ENCODE peak calls at places on chromosomes 4 and X, in five cellular contexts. H, W, N, M and U are unnamed samples.
A peak's percentile ranks its signal among the peaks of the same experiment; 100 is the strongest.

GRCh38 chrX:41670108-41670507 is 18.7 kb upstream of the GPR34 start:
- DNase-seq in M (no peak), H (no peak), N (no peak), W (no peak), U (no peak)

GRCh38 chr4:95190751-95191436 is 357.9 kb downstream of the UNC5C start:
- DNase-seq in N (no peak), W (no peak), M (no peak), H (no peak), U (no peak)

GRCh38 chrX:135688137-135688536 is 25.3 kb upstream of the CT45A1 start:
- DNase-seq in M (no peak), W (no peak), H (no peak), N (peak; percentile 17), U (peak; percentile 60)

GRCh38 chr4:10753856-10754384 is 69.4 kb upstream of the CLNK start:
- DNase-seq in H (no peak), M (no peak), N (no peak), W (no peak), U (no peak)

GRCh38 chrX:15985937-15986336 is 131.3 kb upstream of the AP1S2 start:
- DNase-seq in W (no peak), M (no peak), N (no peak), H (no peak), U (no peak)

GRCh38 chrX:50450324-50450723 is 20.3 kb downstream of the DGKK start:
- DNase-seq in H (no peak), M (peak; percentile 46), W (no peak), N (no peak), U (no peak)

GRCh38 chrX:112654871-112655270 is 24.9 kb downstream of the LHFPL1 start:
- DNase-seq in H (no peak), N (no peak), M (no peak), W (no peak), U (no peak)

GRCh38 chrX:128460835-128461234 is 408.6 kb upstream of the ACTRT1 start:
- DNase-seq in M (no peak), H (no peak), N (no peak), W (no peak), U (peak; percentile 36)

GRCh38 chr4:48372272-48372671 is 30.9 kb downstream of the SLAIN2 start:
- DNase-seq in H (no peak), W (no peak), M (no peak), N (no peak), U (no peak)

GRCh38 chrX:12367254-12367653 is 229.0 kb downstream of the FRMPD4 start:
- DNase-seq in H (no peak), W (no peak), N (no peak), M (no peak), U (no peak)

GRCh38 chr4:110005461-110006056 is 92.9 kb downstream of the EGF start:
- DNase-seq in M (peak; percentile 60), H (peak; percentile 43), N (peak; percentile 57), W (no peak), U (peak; percentile 82)

GRCh38 chr4:26267087-26267486 is 53.7 kb upstream of the RBPJ start:
- DNase-seq in M (no peak), H (no peak), N (no peak), W (no peak), U (no peak)

GRCh38 chrX:23788946-23789345 is 6.0 kb downstream of the SAT1 start:
- DNase-seq in N (no peak), M (no peak), H (no peak), W (no peak), U (no peak)

GRCh38 chrX:30414144-30414543 is 105.0 kb upstream of the NR0B1 start:
- DNase-seq in M (no peak), W (no peak), H (no peak), N (no peak), U (no peak)

GRCh38 chrX:119686087-119686639 is 6.8 kb downstream of the SEPTIN6 start:
- DNase-seq in M (no peak), H (peak; percentile 76), W (no peak), N (no peak), U (no peak)

GRCh38 chrX:69323786-69324720 is 158.8 kb upstream of the PJA1 start:
- DNase-seq in N (peak; percentile 1), M (no peak), W (no peak), H (no peak), U (no peak)

GRCh38 chr4:87805971-87806370 is 6.6 kb downstream of the IBSP start:
- DNase-seq in N (no peak), W (no peak), H (no peak), M (no peak), U (no peak)

GRCh38 chr4:45944000-45944399 is 179.9 kb downstream of the GABRG1 start:
- DNase-seq in N (no peak), M (peak; percentile 5), H (no peak), W (no peak), U (peak; percentile 41)

GRCh38 chrX:152937236-152937635 is 39.4 kb downstream of the ZNF185 start:
- DNase-seq in M (no peak), H (no peak), W (no peak), N (no peak), U (no peak)

GRCh38 chr4:94452476-94453300 is 946 bp downstream of the PDLIM5 start:
- DNase-seq in W (peak; percentile 69), N (peak; percentile 59), H (no peak), M (peak; percentile 81), U (peak; percentile 84)

GRCh38 chr4:148574502-148574901 is 132.3 kb upstream of the NR3C2 start:
- DNase-seq in M (no peak), H (no peak), W (no peak), N (no peak), U (no peak)

GRCh38 chrX:44246826-44247225 is 96.6 kb downstream of the EFHC2 start:
- DNase-seq in H (no peak), N (no peak), M (no peak), W (no peak), U (no peak)

GRCh38 chr4:104472766-104473165 is 21.9 kb downstream of the CXXC4 start:
- DNase-seq in H (no peak), M (no peak), W (no peak), N (no peak), U (no peak)

GRCh38 chr4:151711680-151712079 is 49.1 kb downstream of the GATB start:
- DNase-seq in M (no peak), H (no peak), N (no peak), W (no peak), U (no peak)

GRCh38 chr4:106304632-106305031 is 11.4 kb downstream of the TBCK start:
- DNase-seq in N (no peak), M (no peak), W (no peak), H (no peak), U (no peak)

GRCh38 chr4:78519962-78520361 is 31.6 kb upstream of the ANXA3 start:
- DNase-seq in M (no peak), N (no peak), W (no peak), H (no peak), U (no peak)

GRCh38 chrX:150509703-150510102 is 58.7 kb upstream of the MTM1 start:
- DNase-seq in N (no peak), M (no peak), H (no peak), W (no peak), U (no peak)
- H3K27ac ChIP-seq in N (no peak overlapping the region), M (no peak overlapping the region), H (no peak overlapping the region), W (no peak overlapping the region), U (no peak overlapping the region)

GRCh38 chr4:15934259-15934658 is 4.3 kb downstream of the FGFBP1 start:
- DNase-seq in M (no peak), W (no peak), N (no peak), H (no peak), U (no peak)

GRCh38 chr4:15936495-15936894 is 2.0 kb downstream of the FGFBP1 start:
- DNase-seq in M (no peak), H (no peak), N (no peak), W (no peak), U (no peak)

GRCh38 chr4:15938640-15939039 is at the start of gene FGFBP1:
- DNase-seq in H (no peak), M (no peak), W (no peak), N (no peak), U (no peak)

GRCh38 chr4:15935504-15936392 is 2.8 kb downstream of the FGFBP1 start:
- DNase-seq in W (no peak), N (no peak), M (no peak), H (no peak), U (no peak)

DNA sequence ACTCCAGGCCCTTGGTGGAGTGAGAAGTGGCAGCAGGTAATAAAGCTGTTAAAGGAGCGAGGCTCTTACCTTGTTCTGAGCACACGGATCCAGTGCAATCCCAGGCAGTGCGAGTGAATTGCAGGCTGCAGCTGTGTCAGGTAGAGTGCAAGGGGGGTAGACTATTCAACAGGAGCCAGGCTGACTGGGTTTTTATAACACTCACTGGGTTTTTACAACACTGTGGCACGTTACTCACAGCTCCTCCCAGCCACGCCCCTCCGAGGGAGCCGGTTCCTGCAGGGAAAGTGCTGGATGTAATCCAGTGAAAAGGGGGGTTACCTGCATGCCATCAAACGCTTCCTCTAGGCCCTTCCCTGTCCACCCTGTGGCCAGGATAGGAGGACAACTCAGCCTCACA is 358 bp downstream of the FGFBP1 start:
- DNase-seq in H (no peak), W (peak; percentile 54), M (no peak), N (no peak), U (peak; percentile 48)
- TF ChIP-seq CREB1 in H (no peak), W (no peak), M (no peak), N (no peak), U (no peak)

DNA sequence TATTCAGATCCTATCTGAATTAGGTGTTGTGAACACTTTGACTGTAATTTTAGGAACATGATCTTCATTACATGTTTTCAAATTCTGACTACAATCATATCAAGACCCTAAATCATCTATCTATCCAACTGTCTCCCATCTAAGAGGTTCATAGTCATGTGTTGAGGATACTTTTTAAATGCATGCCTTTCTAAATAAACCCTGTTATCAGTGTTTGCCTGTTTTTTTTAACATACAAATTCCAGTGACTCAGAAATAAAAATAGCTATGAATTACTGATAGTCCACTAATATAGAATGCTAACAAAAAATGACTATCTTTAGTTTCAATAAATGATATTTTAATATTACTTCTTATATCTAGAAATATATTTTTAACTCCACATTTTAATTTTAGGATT is 8.0 kb downstream of the RAB28 start:
- DNase-seq in M (no peak), W (no peak), N (no peak), H (no peak), U (no peak)
- H3K79me2 ChIP-seq in M (peaks cover 9% of the 10 kb centered on the region), W (peaks cover 12% of the 10 kb centered on the region), N (peaks cover 22% of the 10 kb centered on the region), H (peaks cover 2% of the 10 kb centered on the region), U (peaks cover 14% of the 10 kb centered on the region)

GRCh38 chr4:16225139-16225538 is 1.1 kb downstream of the TAPT1 start:
- DNase-seq in N (no peak), H (no peak), W (no peak), M (no peak), U (no peak)
- H3K27ac ChIP-seq in N (peak overlapping the region; percentile 86), H (peak overlapping the region; percentile 76), W (no peak overlapping the region), M (peak overlapping the region; percentile 70), U (peak overlapping the region; percentile 39)

DNA sequence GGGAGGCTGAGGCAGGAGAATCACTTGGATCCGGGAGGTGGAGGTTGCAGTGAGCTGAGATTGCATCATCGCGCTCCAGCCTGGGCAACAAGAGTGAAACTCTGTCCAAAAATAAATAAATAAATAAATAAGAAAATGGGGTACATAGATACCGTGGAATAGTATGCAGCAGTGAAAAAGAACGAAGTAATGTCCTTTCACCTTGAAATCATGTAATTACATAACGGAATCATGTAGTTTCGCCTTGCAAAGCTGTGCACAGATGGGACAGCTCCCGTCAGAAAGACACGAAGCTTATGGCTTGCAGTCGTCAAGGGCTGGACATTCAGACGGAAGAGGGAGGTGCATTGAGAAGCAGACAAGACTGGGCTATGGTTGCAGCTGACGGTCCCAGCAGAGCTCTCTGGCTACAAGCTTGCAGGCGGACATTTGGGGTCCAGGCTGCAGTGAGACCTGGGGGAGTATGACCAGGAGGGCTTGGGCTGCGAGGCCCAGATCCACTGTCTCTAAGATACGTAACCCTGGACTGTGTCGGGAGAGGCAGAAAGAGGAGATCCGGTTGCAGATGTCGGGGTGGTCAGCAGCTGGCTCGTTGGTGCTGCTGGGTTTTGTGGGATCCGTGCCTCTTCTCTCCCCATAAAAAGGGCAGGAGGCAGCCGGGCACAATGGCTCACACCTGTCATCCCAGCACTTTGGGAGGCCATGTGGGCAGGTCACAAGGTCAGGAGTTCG is 6.2 kb upstream of the P2RY8 start:
- DNase-seq in M (no peak), N (no peak), W (no peak), H (no peak), U (no peak)
- TF ChIP-seq CREB1 in M (no peak), N (no peak), W (no peak), H (no peak), U (no peak)